ENCODE peak calls at places on chromosomes 5 and 9, in eight cellular contexts. A, O, F, W, U, G, M and B are unnamed samples.

GRCh38 chr5:175484322-175484721 is 6.0 kb downstream of the SFXN1 start:
- DNase-seq in A (no peak), O (no peak), F (no peak), W (no peak), U (no peak), G (no peak), M (no peak), B (no peak)

GRCh38 chr9:133453651-133454050 is 6.1 kb upstream of the CACFD1 start:
- DNase-seq in A (no peak), O (no peak), F (no peak), W (no peak), U (no peak), G (peak), M (no peak), B (no peak)

GRCh38 chr5:179623906-179624741 is 653 bp upstream of the HNRNPH1 start:
- DNase-seq in A (no peak), O (peak), F (no peak), W (no peak), U (peak), G (peak), M (no peak), B (no peak)

GRCh38 chr9:131608469-131609115 is 63.3 kb downstream of the PRRT1B start:
- DNase-seq in A (peak), O (no peak), F (peak), W (peak), U (no peak), G (no peak), M (peak), B (peak)

GRCh38 chr9:104069288-104069687 is 24.8 kb upstream of the SMC2 start:
- DNase-seq in A (no peak), O (no peak), F (no peak), W (no peak), U (no peak), G (no peak), M (no peak), B (no peak)

GRCh38 chr9:110050925-110051355 is 157.0 kb downstream of the C9orf152 start:
- DNase-seq in A (no peak), O (no peak), F (peak), W (no peak), U (no peak), G (no peak), M (no peak), B (peak)

GRCh38 chr9:37639109-37639748 is 11.5 kb upstream of the FRMPD1 start:
- DNase-seq in A (no peak), O (no peak), F (no peak), W (no peak), U (no peak), G (no peak), M (no peak), B (no peak)

GRCh38 chr9:128902351-128903078 is 18.3 kb upstream of the PHYHD1 start:
- DNase-seq in A (peak), O (peak), F (no peak), W (peak), U (peak), G (no peak), M (no peak), B (no peak)

GRCh38 chr5:157431544-157432200 is 28.3 kb upstream of the NIPAL4 start:
- DNase-seq in A (no peak), O (peak), F (peak), W (peak), U (no peak), G (no peak), M (peak), B (peak)

GRCh38 chr5:3794611-3795010 is 199.0 kb downstream of the IRX1 start:
- DNase-seq in A (no peak), O (no peak), F (no peak), W (no peak), U (no peak), G (no peak), M (no peak), B (no peak)

GRCh38 chr5:15515229-15515628 is 15.2 kb downstream of the FBXL7 start:
- DNase-seq in A (no peak), O (no peak), F (no peak), W (no peak), U (no peak), G (no peak), M (no peak), B (no peak)

GRCh38 chr9:73149371-73150067 is 2.1 kb upstream of the ANXA1 start:
- DNase-seq in A (no peak), O (no peak), F (no peak), W (peak), U (no peak), G (no peak), M (peak), B (peak)

GRCh38 chr5:9339206-9339818 is 206.6 kb downstream of the SEMA5A start:
- DNase-seq in A (no peak), O (no peak), F (no peak), W (peak), U (no peak), G (no peak), M (no peak), B (no peak)

GRCh38 chr9:88776717-88777497 is 214.4 kb upstream of the S1PR3 start:
- DNase-seq in A (no peak), O (no peak), F (no peak), W (no peak), U (no peak), G (no peak), M (peak), B (no peak)

GRCh38 chr5:93078082-93079038 is 502.7 kb downstream of the NR2F1-AS1 start:
- DNase-seq in A (peak), O (no peak), F (peak), W (peak), U (no peak), G (peak), M (peak), B (peak)

GRCh38 chr5:42992035-42992570 is 48.0 kb downstream of the ANXA2R start:
- DNase-seq in A (peak), O (peak), F (no peak), W (peak), U (peak), G (peak), M (peak), B (peak)

GRCh38 chr9:109355564-109356297 is 34.9 kb upstream of the EPB41L4B start:
- DNase-seq in A (no peak), O (no peak), F (no peak), W (no peak), U (no peak), G (no peak), M (no peak), B (no peak)

GRCh38 chr9:11821541-11821940 is 871.6 kb upstream of the TYRP1 start:
- DNase-seq in A (no peak), O (no peak), F (no peak), W (no peak), U (no peak), G (no peak), M (no peak), B (no peak)

GRCh38 chr9:84303061-84303460 is 37.5 kb downstream of the SLC28A3 start:
- DNase-seq in A (no peak), O (no peak), F (no peak), W (no peak), U (no peak), G (no peak), M (no peak), B (no peak)

GRCh38 chr9:3868012-3868411 is 342.2 kb upstream of the RFX3 start:
- DNase-seq in A (no peak), O (no peak), F (no peak), W (no peak), U (no peak), G (no peak), M (no peak), B (no peak)

GRCh38 chr5:106801554-106801953 is 869.2 kb downstream of the EFNA5 start:
- DNase-seq in A (no peak), O (no peak), F (no peak), W (no peak), U (no peak), G (no peak), M (no peak), B (no peak)

GRCh38 chr5:173512637-173513435 is 103.6 kb downstream of the BOD1 start:
- DNase-seq in A (no peak), O (no peak), F (no peak), W (no peak), U (no peak), G (no peak), M (no peak), B (no peak)